ENCODE peak calls at places on chromosomes 13 and 19, in five cellular contexts. M is ecto neural progenitor cell; A is stromal cell of bone marrow; H is stimulated activated CD4-positive, alpha-beta T cell treated with anti-CD3 and anti-CD28 coated beads, Interleukin-4, amount 100 ng/mL, for 1 hour; O is NCI-H2081. K is an unnamed sample.

GRCh38 chr13:66780814-66781213 is 449.3 kb downstream of the PCDH9 start:
- DNase-seq in H (no peak), M (no peak), A (peak; percentile 50), O (no peak), K (no peak)

GRCh38 chr19:39936020-39936419 is 1.6 kb upstream of the FCGBP start:
- DNase-seq in H (no peak), A (no peak), M (no peak), O (no peak), K (no peak)

GRCh38 chr13:24270639-24271131 is 38.7 kb upstream of the C1QTNF9 start:
- DNase-seq in M (no peak), O (no peak), H (peak; percentile 46), A (peak; percentile 41), K (peak; percentile 92)

GRCh38 chr19:12994701-12995595 is at the start of gene NFIX:
- DNase-seq in A (peak; percentile 67), H (peak; percentile 73), M (peak; percentile 74), O (no peak), K (no peak)

GRCh38 chr13:21683034-21683733 is 12.3 kb downstream of the FGF9 start:
- DNase-seq in O (no peak), H (no peak), M (no peak), A (peak; percentile 49), K (no peak)

GRCh38 chr13:98312606-98313005 is 135.5 kb upstream of the RNF113B start:
- DNase-seq in M (no peak), H (no peak), A (no peak), O (no peak), K (no peak)

GRCh38 chr19:54696766-54697165 is 27.5 kb upstream of the KIR3DL3 start:
- DNase-seq in H (no peak), A (no peak), M (no peak), O (no peak), K (no peak)

GRCh38 chr13:63044617-63045016 is 1629.0 kb upstream of the PCDH20 start:
- DNase-seq in M (no peak), A (no peak), H (no peak), O (no peak), K (no peak)

GRCh38 chr19:3986260-3987041 is 1.2 kb upstream of the EEF2 start:
- DNase-seq in H (peak; percentile 52), M (peak; percentile 62), A (peak; percentile 73), O (peak; percentile 83), K (no peak)

GRCh38 chr19:18392417-18392816 is 5.0 kb downstream of the LRRC25 start:
- DNase-seq in A (no peak), M (no peak), O (no peak), H (no peak), K (peak; percentile 87)

GRCh38 chr19:43699506-43700367 is 16.1 kb upstream of the IRGC start:
- DNase-seq in H (no peak), A (no peak), O (no peak), M (peak; percentile 89), K (peak; percentile 83)

GRCh38 chr19:48551437-48552302 is at the start of gene SULT2B1:
- DNase-seq in O (peak; percentile 91), H (no peak), A (no peak), M (no peak), K (no peak)

GRCh38 chr19:16340092-16340491 is 15.5 kb downstream of the KLF2 start:
- DNase-seq in A (no peak), H (no peak), M (no peak), O (no peak), K (no peak)

GRCh38 chr13:33751151-33751550 is 66.8 kb upstream of the RFC3 start:
- DNase-seq in H (no peak), A (peak; percentile 12), O (no peak), M (no peak), K (no peak)

GRCh38 chr19:372306-372890 is 27.8 kb upstream of the MIER2 start:
- DNase-seq in O (peak; percentile 82), M (no peak), A (peak; percentile 8), H (no peak), K (peak; percentile 71)

GRCh38 chr19:48718711-48719231 is 754 bp downstream of the MAMSTR start:
- DNase-seq in M (no peak), O (no peak), A (no peak), H (no peak), K (no peak)

GRCh38 chr19:2032296-2032941 is 16.9 kb upstream of the BTBD2 start:
- DNase-seq in H (no peak), O (peak; percentile 85), M (peak; percentile 59), A (peak; percentile 88), K (peak; percentile 98)

GRCh38 chr19:46288896-46289588 is 7.8 kb upstream of the HIF3A start:
- DNase-seq in A (peak; percentile 40), H (no peak), M (no peak), O (no peak), K (no peak)

GRCh38 chr13:36766295-36766694 is 52.7 kb upstream of the RFXAP start:
- DNase-seq in A (no peak), O (no peak), M (no peak), H (no peak), K (no peak)

GRCh38 chr13:61954092-61954491 is 538.4 kb upstream of the PCDH20 start:
- DNase-seq in A (no peak), O (peak; percentile 43), H (no peak), M (no peak), K (no peak)

GRCh38 chr19:13262450-13262849 is 112.2 kb downstream of the IER2 start:
- DNase-seq in A (peak; percentile 28), O (peak; percentile 25), M (no peak), H (no peak), K (no peak)

GRCh38 chr13:46097015-46097414 is 7.8 kb downstream of the CPB2 start:
- DNase-seq in O (peak; percentile 52), A (no peak), H (no peak), M (no peak), K (no peak)

GRCh38 chr19:46896076-46896794 is 35.4 kb downstream of the ARHGAP35 start:
- DNase-seq in M (no peak), A (no peak), O (no peak), H (no peak), K (no peak)

GRCh38 chr19:30968210-30968609 is 381.0 kb downstream of the TSHZ3 start:
- DNase-seq in O (no peak), H (no peak), A (no peak), M (no peak), K (no peak)

GRCh38 chr13:43054803-43055802 is 31.7 kb downstream of the DNAJC15 start:
- DNase-seq in O (no peak), M (peak; percentile 60), H (no peak), A (no peak), K (no peak)